ENCODE peak calls at places on chromosomes 16 and 17, in four cellular contexts. B, S, I and U are unnamed samples.

GRCh38 chr16:66660422-66661209 is 35.9 kb downstream of the CMTM4 start:
- DNase-seq in B (no peak), S (peak), I (no peak), U (peak)

GRCh38 chr17:79901131-79901530 is 61.9 kb upstream of the CBX4 start:
- DNase-seq in S (no peak), I (no peak), B (no peak), U (no peak)

GRCh38 chr16:69535123-69536050 is 30.4 kb upstream of the NFAT5 start:
- DNase-seq in B (no peak), I (no peak), S (no peak), U (no peak)

GRCh38 chr17:14923981-14924380 is 341.1 kb downstream of the PMP22 start:
- DNase-seq in B (no peak), S (no peak), I (no peak), U (no peak)

GRCh38 chr16:75206749-75207451 is at the start of gene CTRB2:
- DNase-seq in B (no peak), I (no peak), S (no peak), U (no peak)

GRCh38 chr17:55609737-55610201 is 98.5 kb upstream of the SMIM36 start:
- DNase-seq in B (no peak), I (no peak), S (no peak), U (no peak)

GRCh38 chr16:5670198-5670597 is 572.6 kb upstream of the EEF2KMT start:
- DNase-seq in S (no peak), B (no peak), I (no peak), U (no peak)

GRCh38 chr17:31581491-31581890 is 190.0 kb downstream of the RAB11FIP4 start:
- DNase-seq in B (no peak), S (no peak), I (no peak), U (peak)